ENCODE peak calls at places on chromosomes 6 and 20, in six cellular contexts. One of them, this sample, is unnamed.

GRCh38 chr6:46366190-46366900 is 124.9 kb downstream of the RCAN2 start:
- DNase-seq in EL: no peak
- DNase-seq in astrocyte: no peak
- DNase-seq in neural progenitor cell: no peak
- DNase-seq in activated T-helper 1 cell treated with anti-CD3 and anti-CD28 coated beads, Interleukin-2, amount 50 U/mL, for 16 hours: no peak
- DNase-seq in T-helper 1 cell: no peak
- DNase-seq in this sample: no peak

GRCh38 chr20:32356935-32357868 is 929 bp upstream of the ASXL1 start:
- DNase-seq in neural progenitor cell: no peak
- DNase-seq in activated T-helper 1 cell treated with anti-CD3 and anti-CD28 coated beads, Interleukin-2, amount 50 U/mL, for 16 hours: no peak
- DNase-seq in T-helper 1 cell: no peak
- DNase-seq in EL: peak
- DNase-seq in astrocyte: peak
- DNase-seq in this sample: no peak

GRCh38 chr6:47195251-47195650 is 114.5 kb downstream of the TNFRSF21 start:
- DNase-seq in T-helper 1 cell: no peak
- DNase-seq in activated T-helper 1 cell treated with anti-CD3 and anti-CD28 coated beads, Interleukin-2, amount 50 U/mL, for 16 hours: no peak
- DNase-seq in neural progenitor cell: no peak
- DNase-seq in EL: no peak
- DNase-seq in astrocyte: no peak
- DNase-seq in this sample: no peak

GRCh38 chr6:155993248-155993647 is 537.6 kb upstream of the NOX3 start:
- DNase-seq in activated T-helper 1 cell treated with anti-CD3 and anti-CD28 coated beads, Interleukin-2, amount 50 U/mL, for 16 hours: no peak
- DNase-seq in neural progenitor cell: no peak
- DNase-seq in astrocyte: no peak
- DNase-seq in T-helper 1 cell: no peak
- DNase-seq in EL: no peak
- DNase-seq in this sample: no peak

GRCh38 chr6:159170999-159171712 is 2.0 kb downstream of the FNDC1 start:
- DNase-seq in astrocyte: peak
- DNase-seq in T-helper 1 cell: no peak
- DNase-seq in activated T-helper 1 cell treated with anti-CD3 and anti-CD28 coated beads, Interleukin-2, amount 50 U/mL, for 16 hours: no peak
- DNase-seq in neural progenitor cell: peak
- DNase-seq in EL: peak
- DNase-seq in this sample: no peak

GRCh38 chr6:16404456-16404855 is 166.1 kb downstream of the GMPR start:
- DNase-seq in astrocyte: no peak
- DNase-seq in neural progenitor cell: no peak
- DNase-seq in activated T-helper 1 cell treated with anti-CD3 and anti-CD28 coated beads, Interleukin-2, amount 50 U/mL, for 16 hours: no peak
- DNase-seq in EL: no peak
- DNase-seq in T-helper 1 cell: no peak
- DNase-seq in this sample: no peak

GRCh38 chr20:58711266-58712051 is 18.9 kb downstream of the NPEPL1 start:
- DNase-seq in EL: no peak
- DNase-seq in neural progenitor cell: no peak
- DNase-seq in activated T-helper 1 cell treated with anti-CD3 and anti-CD28 coated beads, Interleukin-2, amount 50 U/mL, for 16 hours: no peak
- DNase-seq in astrocyte: no peak
- DNase-seq in T-helper 1 cell: no peak
- DNase-seq in this sample: no peak

GRCh38 chr6:146700078-146700686 is 101.4 kb downstream of the ADGB start:
- DNase-seq in activated T-helper 1 cell treated with anti-CD3 and anti-CD28 coated beads, Interleukin-2, amount 50 U/mL, for 16 hours: no peak
- DNase-seq in neural progenitor cell: peak
- DNase-seq in EL: peak
- DNase-seq in T-helper 1 cell: peak
- DNase-seq in astrocyte: peak
- DNase-seq in this sample: peak

GRCh38 chr6:98239057-98239456 is 595.3 kb upstream of the POU3F2 start:
- DNase-seq in neural progenitor cell: no peak
- DNase-seq in EL: no peak
- DNase-seq in activated T-helper 1 cell treated with anti-CD3 and anti-CD28 coated beads, Interleukin-2, amount 50 U/mL, for 16 hours: no peak
- DNase-seq in T-helper 1 cell: no peak
- DNase-seq in astrocyte: no peak
- DNase-seq in this sample: no peak

GRCh38 chr6:140025171-140025570 is 650.7 kb upstream of the CITED2 start:
- DNase-seq in EL: no peak
- DNase-seq in neural progenitor cell: no peak
- DNase-seq in activated T-helper 1 cell treated with anti-CD3 and anti-CD28 coated beads, Interleukin-2, amount 50 U/mL, for 16 hours: no peak
- DNase-seq in T-helper 1 cell: no peak
- DNase-seq in astrocyte: no peak
- DNase-seq in this sample: no peak

GRCh38 chr20:35991142-35991771 is 22.9 kb downstream of the CNBD2 start:
- DNase-seq in neural progenitor cell: peak
- DNase-seq in EL: peak
- DNase-seq in T-helper 1 cell: no peak
- DNase-seq in astrocyte: no peak
- DNase-seq in activated T-helper 1 cell treated with anti-CD3 and anti-CD28 coated beads, Interleukin-2, amount 50 U/mL, for 16 hours: no peak
- DNase-seq in this sample: no peak

GRCh38 chr6:15713325-15713724 is 50.5 kb upstream of the DTNBP1 start:
- DNase-seq in T-helper 1 cell: no peak
- DNase-seq in activated T-helper 1 cell treated with anti-CD3 and anti-CD28 coated beads, Interleukin-2, amount 50 U/mL, for 16 hours: no peak
- DNase-seq in astrocyte: no peak
- DNase-seq in neural progenitor cell: peak
- DNase-seq in EL: no peak
- DNase-seq in this sample: no peak

GRCh38 chr6:152170702-152171667 is 363.5 kb downstream of the ESR1 start:
- DNase-seq in neural progenitor cell: no peak
- DNase-seq in EL: no peak
- DNase-seq in T-helper 1 cell: peak
- DNase-seq in astrocyte: peak
- DNase-seq in activated T-helper 1 cell treated with anti-CD3 and anti-CD28 coated beads, Interleukin-2, amount 50 U/mL, for 16 hours: peak
- DNase-seq in this sample: no peak

GRCh38 chr6:106444777-106445507 is 84.4 kb downstream of the CRYBG1 start:
- DNase-seq in astrocyte: peak
- DNase-seq in EL: peak
- DNase-seq in neural progenitor cell: peak
- DNase-seq in activated T-helper 1 cell treated with anti-CD3 and anti-CD28 coated beads, Interleukin-2, amount 50 U/mL, for 16 hours: no peak
- DNase-seq in T-helper 1 cell: peak
- DNase-seq in this sample: peak

GRCh38 chr6:105981002-105981887 is 104.9 kb upstream of the PRDM1 start:
- DNase-seq in T-helper 1 cell: peak
- DNase-seq in neural progenitor cell: peak
- DNase-seq in activated T-helper 1 cell treated with anti-CD3 and anti-CD28 coated beads, Interleukin-2, amount 50 U/mL, for 16 hours: peak
- DNase-seq in astrocyte: no peak
- DNase-seq in EL: no peak
- DNase-seq in this sample: no peak

GRCh38 chr20:51237278-51237677 is 214.4 kb upstream of the KCNG1 start:
- DNase-seq in astrocyte: no peak
- DNase-seq in EL: peak
- DNase-seq in neural progenitor cell: no peak
- DNase-seq in activated T-helper 1 cell treated with anti-CD3 and anti-CD28 coated beads, Interleukin-2, amount 50 U/mL, for 16 hours: no peak
- DNase-seq in T-helper 1 cell: no peak
- DNase-seq in this sample: no peak

GRCh38 chr6:53986165-53986720 is 125.0 kb upstream of the MLIP start:
- DNase-seq in astrocyte: peak
- DNase-seq in EL: peak
- DNase-seq in neural progenitor cell: peak
- DNase-seq in activated T-helper 1 cell treated with anti-CD3 and anti-CD28 coated beads, Interleukin-2, amount 50 U/mL, for 16 hours: no peak
- DNase-seq in T-helper 1 cell: no peak
- DNase-seq in this sample: no peak

GRCh38 chr6:89037156-89037900 is 43.2 kb upstream of the PNRC1 start:
- DNase-seq in neural progenitor cell: no peak
- DNase-seq in T-helper 1 cell: no peak
- DNase-seq in astrocyte: no peak
- DNase-seq in EL: no peak
- DNase-seq in activated T-helper 1 cell treated with anti-CD3 and anti-CD28 coated beads, Interleukin-2, amount 50 U/mL, for 16 hours: no peak
- DNase-seq in this sample: no peak

GRCh38 chr20:47456952-47457724 is 44.5 kb upstream of the NCOA3 start:
- DNase-seq in EL: peak
- DNase-seq in T-helper 1 cell: peak
- DNase-seq in astrocyte: peak
- DNase-seq in activated T-helper 1 cell treated with anti-CD3 and anti-CD28 coated beads, Interleukin-2, amount 50 U/mL, for 16 hours: no peak
- DNase-seq in neural progenitor cell: no peak
- DNase-seq in this sample: no peak

GRCh38 chr20:57941572-57942381 is 232.0 kb upstream of the PMEPA1 start:
- DNase-seq in activated T-helper 1 cell treated with anti-CD3 and anti-CD28 coated beads, Interleukin-2, amount 50 U/mL, for 16 hours: no peak
- DNase-seq in T-helper 1 cell: no peak
- DNase-seq in neural progenitor cell: no peak
- DNase-seq in EL: no peak
- DNase-seq in astrocyte: no peak
- DNase-seq in this sample: no peak

GRCh38 chr20:14996883-14997672 is 659.7 kb upstream of the FLRT3 start:
- DNase-seq in T-helper 1 cell: no peak
- DNase-seq in neural progenitor cell: no peak
- DNase-seq in activated T-helper 1 cell treated with anti-CD3 and anti-CD28 coated beads, Interleukin-2, amount 50 U/mL, for 16 hours: no peak
- DNase-seq in astrocyte: no peak
- DNase-seq in EL: no peak
- DNase-seq in this sample: no peak

GRCh38 chr20:50855498-50856474 is 60.9 kb downstream of the BCAS4 start:
- DNase-seq in activated T-helper 1 cell treated with anti-CD3 and anti-CD28 coated beads, Interleukin-2, amount 50 U/mL, for 16 hours: no peak
- DNase-seq in T-helper 1 cell: no peak
- DNase-seq in EL: no peak
- DNase-seq in neural progenitor cell: no peak
- DNase-seq in astrocyte: no peak
- DNase-seq in this sample: no peak

GRCh38 chr6:126344181-126344580 is 4.3 kb downstream of the CENPW start:
- DNase-seq in astrocyte: no peak
- DNase-seq in T-helper 1 cell: no peak
- DNase-seq in EL: no peak
- DNase-seq in activated T-helper 1 cell treated with anti-CD3 and anti-CD28 coated beads, Interleukin-2, amount 50 U/mL, for 16 hours: no peak
- DNase-seq in neural progenitor cell: no peak
- DNase-seq in this sample: no peak

GRCh38 chr20:19849341-19850189 is 91.5 kb downstream of the RIN2 start:
- DNase-seq in EL: no peak
- DNase-seq in T-helper 1 cell: no peak
- DNase-seq in astrocyte: peak
- DNase-seq in activated T-helper 1 cell treated with anti-CD3 and anti-CD28 coated beads, Interleukin-2, amount 50 U/mL, for 16 hours: no peak
- DNase-seq in neural progenitor cell: no peak
- DNase-seq in this sample: no peak